ENCODE peak calls at places on chromosomes 3 and 15, in seven cellular contexts. S, G, J, Y, O, E and A are unnamed samples.

GRCh38 chr15:57388199-57388863 is 12.0 kb downstream of the CGNL1 start:
- DNase-seq in O (no peak), E (no peak), S (no peak), G (no peak), J (no peak), Y (no peak), A (no peak)

GRCh38 chr3:14121859-14122258 is 2.8 kb downstream of the CHCHD4 start:
- DNase-seq in Y (no peak), E (no peak), G (no peak), S (no peak), J (no peak), O (no peak), A (no peak)

GRCh38 chr15:50943623-50944022 is 35.1 kb downstream of the AP4E1 start:
- DNase-seq in E (no peak), G (no peak), J (no peak), O (no peak), Y (no peak), S (peak), A (no peak)

GRCh38 chr3:149042766-149043386 is 43.5 kb downstream of the HLTF start:
- DNase-seq in O (no peak), J (no peak), G (peak), Y (no peak), S (peak), E (no peak), A (no peak)

GRCh38 chr3:48187579-48188265 is 495 bp downstream of the CDC25A start:
- DNase-seq in S (peak), Y (peak), E (peak), J (peak), O (no peak), G (no peak), A (peak)

GRCh38 chr15:74854453-74854852 is 11.5 kb upstream of the ULK3 start:
- DNase-seq in O (no peak), Y (no peak), J (no peak), S (no peak), G (no peak), E (no peak), A (no peak)

GRCh38 chr3:124168271-124168670 is 176.3 kb upstream of the ROPN1 start:
- DNase-seq in Y (no peak), E (no peak), O (no peak), S (no peak), J (no peak), G (no peak), A (no peak)

GRCh38 chr3:57100046-57100695 is 39.7 kb downstream of the SPATA12 start:
- DNase-seq in O (peak), Y (peak), G (peak), S (peak), J (peak), E (no peak), A (peak)